ENCODE peak calls at places on chromosomes 5 and 9, in seven cellular contexts. One of them, this sample, is unnamed.

GRCh38 chr9:36276840-36277239 is 18.6 kb upstream of the GNE start:
- DNase-seq in activated T-cell treated with anti-CD3 and anti-CD28 coated beads, Interleukin-2, amount 50 U/mL, for 24 hours: no peak
- DNase-seq in NCI-H1105: no peak
- DNase-seq in EH: peak; percentile 89
- DNase-seq in hepatic stellate cell: peak; percentile 85
- DNase-seq in glutamatergic neuron: no peak
- DNase-seq in endothelial cell: no peak
- DNase-seq in this sample: no peak

GRCh38 chr9:36053971-36054370 is 17.3 kb downstream of the RECK start:
- DNase-seq in activated T-cell treated with anti-CD3 and anti-CD28 coated beads, Interleukin-2, amount 50 U/mL, for 24 hours: no peak
- DNase-seq in glutamatergic neuron: no peak
- DNase-seq in EH: peak; percentile 43
- DNase-seq in hepatic stellate cell: no peak
- DNase-seq in NCI-H1105: no peak
- DNase-seq in endothelial cell: no peak
- DNase-seq in this sample: no peak

GRCh38 chr9:125509476-125509875 is 197.5 kb downstream of the MAPKAP1 start:
- DNase-seq in glutamatergic neuron: no peak
- DNase-seq in endothelial cell: no peak
- DNase-seq in activated T-cell treated with anti-CD3 and anti-CD28 coated beads, Interleukin-2, amount 50 U/mL, for 24 hours: no peak
- DNase-seq in EH: peak; percentile 90
- DNase-seq in hepatic stellate cell: peak; percentile 53
- DNase-seq in NCI-H1105: no peak
- DNase-seq in this sample: peak; percentile 44

GRCh38 chr5:149271717-149272558 is at the start of gene AFAP1L1:
- DNase-seq in hepatic stellate cell: peak; percentile 80
- DNase-seq in EH: peak; percentile 63
- DNase-seq in glutamatergic neuron: peak; percentile 53
- DNase-seq in endothelial cell: peak; percentile 78
- DNase-seq in activated T-cell treated with anti-CD3 and anti-CD28 coated beads, Interleukin-2, amount 50 U/mL, for 24 hours: peak; percentile 52
- DNase-seq in NCI-H1105: no peak
- DNase-seq in this sample: peak; percentile 66

GRCh38 chr9:14349818-14350333 is 35.9 kb upstream of the NFIB start:
- DNase-seq in glutamatergic neuron: no peak
- DNase-seq in activated T-cell treated with anti-CD3 and anti-CD28 coated beads, Interleukin-2, amount 50 U/mL, for 24 hours: no peak
- DNase-seq in EH: no peak
- DNase-seq in NCI-H1105: no peak
- DNase-seq in endothelial cell: no peak
- DNase-seq in hepatic stellate cell: no peak
- DNase-seq in this sample: no peak

GRCh38 chr9:84966876-84967830 is 297.6 kb downstream of the NTRK2 start:
- DNase-seq in endothelial cell: peak; percentile 66
- DNase-seq in glutamatergic neuron: peak; percentile 72
- DNase-seq in NCI-H1105: no peak
- DNase-seq in activated T-cell treated with anti-CD3 and anti-CD28 coated beads, Interleukin-2, amount 50 U/mL, for 24 hours: no peak
- DNase-seq in hepatic stellate cell: no peak
- DNase-seq in EH: no peak
- DNase-seq in this sample: no peak

GRCh38 chr5:74063821-74064598 is 438.0 kb downstream of the ARHGEF28 start:
- DNase-seq in glutamatergic neuron: no peak
- DNase-seq in EH: peak; percentile 92
- DNase-seq in endothelial cell: no peak
- DNase-seq in hepatic stellate cell: no peak
- DNase-seq in NCI-H1105: no peak
- DNase-seq in activated T-cell treated with anti-CD3 and anti-CD28 coated beads, Interleukin-2, amount 50 U/mL, for 24 hours: no peak
- DNase-seq in this sample: no peak

GRCh38 chr9:121838757-121839669 is 187.6 kb downstream of the DAB2IP start:
- DNase-seq in activated T-cell treated with anti-CD3 and anti-CD28 coated beads, Interleukin-2, amount 50 U/mL, for 24 hours: no peak
- DNase-seq in EH: no peak
- DNase-seq in glutamatergic neuron: no peak
- DNase-seq in NCI-H1105: no peak
- DNase-seq in hepatic stellate cell: no peak
- DNase-seq in endothelial cell: no peak
- DNase-seq in this sample: no peak

GRCh38 chr5:56052735-56053134 is 58.0 kb upstream of the IL6ST start:
- DNase-seq in glutamatergic neuron: no peak
- DNase-seq in EH: peak; percentile 41
- DNase-seq in activated T-cell treated with anti-CD3 and anti-CD28 coated beads, Interleukin-2, amount 50 U/mL, for 24 hours: no peak
- DNase-seq in endothelial cell: no peak
- DNase-seq in NCI-H1105: no peak
- DNase-seq in hepatic stellate cell: no peak
- DNase-seq in this sample: no peak

GRCh38 chr9:126959917-126960316 is 45.3 kb downstream of the RALGPS1 start:
- DNase-seq in EH: no peak
- DNase-seq in hepatic stellate cell: no peak
- DNase-seq in endothelial cell: no peak
- DNase-seq in activated T-cell treated with anti-CD3 and anti-CD28 coated beads, Interleukin-2, amount 50 U/mL, for 24 hours: no peak
- DNase-seq in NCI-H1105: no peak
- DNase-seq in glutamatergic neuron: no peak
- DNase-seq in this sample: no peak

GRCh38 chr9:122075135-122076030 is 17.7 kb downstream of the TTLL11 start:
- DNase-seq in glutamatergic neuron: no peak
- DNase-seq in EH: peak; percentile 73
- DNase-seq in endothelial cell: no peak
- DNase-seq in hepatic stellate cell: no peak
- DNase-seq in activated T-cell treated with anti-CD3 and anti-CD28 coated beads, Interleukin-2, amount 50 U/mL, for 24 hours: no peak
- DNase-seq in NCI-H1105: no peak
- DNase-seq in this sample: no peak

GRCh38 chr9:106322741-106323140 is 540.2 kb upstream of the ZNF462 start:
- DNase-seq in hepatic stellate cell: no peak
- DNase-seq in endothelial cell: no peak
- DNase-seq in NCI-H1105: no peak
- DNase-seq in EH: no peak
- DNase-seq in activated T-cell treated with anti-CD3 and anti-CD28 coated beads, Interleukin-2, amount 50 U/mL, for 24 hours: no peak
- DNase-seq in glutamatergic neuron: no peak
- DNase-seq in this sample: no peak

GRCh38 chr9:81474792-81475191 is 214.6 kb downstream of the TLE1 start:
- DNase-seq in activated T-cell treated with anti-CD3 and anti-CD28 coated beads, Interleukin-2, amount 50 U/mL, for 24 hours: no peak
- DNase-seq in NCI-H1105: no peak
- DNase-seq in endothelial cell: no peak
- DNase-seq in glutamatergic neuron: no peak
- DNase-seq in hepatic stellate cell: no peak
- DNase-seq in EH: no peak
- DNase-seq in this sample: no peak

GRCh38 chr9:89814340-89815040 is 209.7 kb downstream of the GADD45G start:
- DNase-seq in NCI-H1105: no peak
- DNase-seq in EH: peak; percentile 35
- DNase-seq in hepatic stellate cell: peak; percentile 14
- DNase-seq in activated T-cell treated with anti-CD3 and anti-CD28 coated beads, Interleukin-2, amount 50 U/mL, for 24 hours: no peak
- DNase-seq in endothelial cell: no peak
- DNase-seq in glutamatergic neuron: peak; percentile 59
- DNase-seq in this sample: peak; percentile 54

GRCh38 chr5:74272019-74272775 is 368.3 kb downstream of the ENC1 start:
- DNase-seq in activated T-cell treated with anti-CD3 and anti-CD28 coated beads, Interleukin-2, amount 50 U/mL, for 24 hours: no peak
- DNase-seq in EH: peak; percentile 90
- DNase-seq in NCI-H1105: no peak
- DNase-seq in glutamatergic neuron: no peak
- DNase-seq in hepatic stellate cell: peak; percentile 17
- DNase-seq in endothelial cell: no peak
- DNase-seq in this sample: no peak

This sample was measured in BE2C.